ENCODE peak calls at places on chromosomes 3 and 15, in eight cellular contexts. W, P, Z, Q, H, X, N and J are unnamed samples.

GRCh38 chr3:134694445-134694844 is 43.6 kb upstream of the KY start:
- DNase-seq in W (no peak), N (no peak), H (no peak), Z (no peak), X (no peak), Q (no peak), P (no peak), J (no peak)

GRCh38 chr15:51907136-51907862 is 64.3 kb downstream of the LEO1 start:
- DNase-seq in W (no peak), X (peak), Q (peak), P (no peak), H (no peak), N (peak), Z (peak), J (no peak)

GRCh38 chr3:196537319-196537984 is 22.3 kb upstream of the SMCO1 start:
- DNase-seq in H (peak), P (peak), N (no peak), Z (peak), W (no peak), Q (no peak), X (peak), J (no peak)

GRCh38 chr3:118666-119065 is 77.9 kb upstream of the CHL1 start:
- DNase-seq in Q (no peak), N (no peak), P (no peak), X (no peak), W (no peak), H (no peak), Z (no peak), J (no peak)

GRCh38 chr15:72222433-72222832 is 8.6 kb downstream of the PKM start:
- DNase-seq in Z (peak), X (peak), Q (no peak), H (no peak), P (peak), N (no peak), W (no peak), J (no peak)

GRCh38 chr3:180594631-180595348 is 7.2 kb upstream of the TTC14 start:
- DNase-seq in W (no peak), Z (no peak), Q (no peak), P (no peak), X (no peak), H (peak), N (peak), J (no peak)

GRCh38 chr3:89314454-89314853 is 207.0 kb downstream of the EPHA3 start:
- DNase-seq in Z (no peak), N (no peak), H (peak), P (no peak), X (no peak), Q (no peak), W (no peak), J (no peak)

GRCh38 chr3:195865752-195866151 is 42.6 kb downstream of the TNK2 start:
- DNase-seq in X (no peak), Q (no peak), H (no peak), W (peak), Z (no peak), N (no peak), P (no peak), J (no peak)

GRCh38 chr15:74283366-74283765 is 47.2 kb downstream of the CCDC33 start:
- DNase-seq in Z (no peak), X (no peak), H (no peak), W (no peak), Q (no peak), P (no peak), N (no peak), J (no peak)

GRCh38 chr15:47439146-47439869 is 278.0 kb upstream of the SEMA6D start:
- DNase-seq in N (no peak), Z (no peak), H (no peak), W (no peak), P (no peak), X (no peak), Q (no peak), J (no peak)

GRCh38 chr15:74428970-74429783 is 4.6 kb downstream of the SEMA7A start:
- DNase-seq in X (no peak), P (no peak), W (peak), Z (no peak), H (no peak), Q (no peak), N (no peak), J (no peak)

GRCh38 chr15:45138814-45139765 is 9.3 kb downstream of the DUOX1 start:
- DNase-seq in Q (peak), X (no peak), H (no peak), P (peak), N (no peak), W (no peak), Z (no peak), J (no peak)

GRCh38 chr3:11434017-11434526 is 161.9 kb downstream of the ATG7 start:
- DNase-seq in Z (no peak), P (peak), X (peak), N (no peak), W (no peak), Q (peak), H (peak), J (no peak)

GRCh38 chr3:34676431-34676830 is 878.0 kb downstream of the PDCD6IP start:
- DNase-seq in N (peak), H (no peak), Z (no peak), Q (no peak), X (no peak), P (no peak), W (no peak), J (no peak)

GRCh38 chr15:31083394-31083790 is 18.1 kb downstream of the TRPM1 start:
- DNase-seq in N (no peak), H (no peak), Q (no peak), P (no peak), W (no peak), X (peak), Z (no peak), J (no peak)

GRCh38 chr3:147007736-147008245 is 398.6 kb downstream of the ZIC4 start:
- DNase-seq in Z (no peak), W (no peak), H (no peak), Q (no peak), X (no peak), P (no peak), N (no peak), J (no peak)

GRCh38 chr3:194369522-194370279 is at the start of gene LRRC15:
- DNase-seq in N (no peak), X (peak), P (peak), H (peak), W (peak), Z (peak), Q (no peak), J (no peak)

GRCh38 chr15:53962646-53963561 is 15.3 kb upstream of the UNC13C start:
- DNase-seq in Z (peak), Q (peak), W (peak), X (peak), N (no peak), P (peak), H (peak), J (no peak)

GRCh38 chr15:64152507-64153387 is 1.2 kb downstream of the SNX22 start:
- DNase-seq in Q (peak), N (no peak), H (no peak), X (peak), Z (no peak), W (no peak), P (no peak), J (no peak)

GRCh38 chr3:169931747-169932520 is 20.6 kb downstream of the SAMD7 start:
- DNase-seq in X (peak), Z (no peak), W (no peak), N (no peak), Q (no peak), H (no peak), P (no peak), J (no peak)

GRCh38 chr3:55574671-55575070 is 87.6 kb upstream of the WNT5A start:
- DNase-seq in W (no peak), N (no peak), Z (no peak), Q (no peak), P (no peak), H (no peak), X (no peak), J (no peak)

GRCh38 chr3:120057626-120058025 is 36.6 kb downstream of the GSK3B start:
- DNase-seq in P (no peak), W (no peak), N (no peak), X (no peak), Q (no peak), H (no peak), Z (no peak), J (no peak)

GRCh38 chr3:66488492-66488891 is 12.3 kb downstream of the LRIG1 start:
- DNase-seq in X (no peak), H (no peak), Z (no peak), P (no peak), Q (no peak), N (no peak), W (no peak), J (no peak)

GRCh38 chr3:38662544-38662943 is 13.1 kb upstream of the SCN5A start:
- DNase-seq in P (no peak), N (no peak), X (no peak), Z (peak), Q (no peak), W (no peak), H (peak), J (no peak)

DNA sequence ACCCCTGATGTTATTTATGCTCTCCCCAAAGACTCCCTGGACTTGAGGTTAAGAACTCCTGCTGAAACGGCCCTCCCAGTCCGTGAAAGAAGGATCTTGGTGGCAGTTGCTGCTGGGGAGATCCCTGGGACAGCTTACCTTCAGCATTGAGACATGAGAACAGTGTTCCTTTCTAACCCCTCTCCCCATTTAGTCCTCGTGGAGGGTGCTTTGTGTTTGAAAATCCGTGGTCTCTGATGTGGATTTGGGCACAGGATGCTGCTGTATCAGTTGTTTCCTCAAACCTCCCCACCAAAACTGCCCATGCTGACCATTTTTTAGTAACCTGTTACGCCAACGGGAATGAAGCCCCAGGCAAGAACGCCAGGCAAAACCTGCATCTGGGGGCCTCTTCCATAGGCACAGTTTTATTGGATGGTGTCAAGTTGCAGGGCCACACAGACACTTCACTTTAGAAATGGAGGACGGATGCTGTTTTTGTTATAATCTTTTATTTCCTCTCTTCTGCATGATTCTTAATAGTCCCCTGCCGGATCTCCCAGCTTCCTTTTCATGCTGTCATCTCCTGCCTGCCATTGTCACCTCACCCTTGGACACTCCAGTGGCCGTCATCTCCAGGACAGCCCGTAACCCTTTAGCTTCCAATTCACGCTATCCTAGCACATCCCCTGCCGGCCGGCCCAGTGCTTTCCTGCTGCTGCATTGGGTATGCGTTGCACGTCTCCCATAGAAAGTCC is 31.7 kb upstream of the CEMIP start:
- DNase-seq in H (no peak), Z (no peak), Q (no peak), N (no peak), P (no peak), X (no peak), W (no peak), J (no peak)
- H3K4me3 ChIP-seq in H (no peak), Z (no peak), Q (no peak), N (no peak), P (no peak), X (no peak), W (no peak), J (no peak)

GRCh38 chr3:36944641-36945270 is at the start of gene TRANK1:
- DNase-seq in H (peak), Z (no peak), Q (peak), X (peak), N (no peak), P (peak), W (peak), J (no peak)
- H3K4me3 ChIP-seq in H (peak), Z (peak), Q (peak), X (peak), N (peak), P (peak), W (peak), J (peak)

GRCh38 chr3:128624526-128625138 is 26.0 kb downstream of the RPN1 start:
- DNase-seq in W (no peak), Q (no peak), H (no peak), Z (no peak), N (no peak), P (no peak), X (no peak), J (no peak)

GRCh38 chr3:128621234-128621633 is 29.4 kb downstream of the RPN1 start:
- DNase-seq in N (no peak), Q (no peak), H (no peak), Z (no peak), P (no peak), X (no peak), W (no peak), J (no peak)

GRCh38 chr3:128623762-128624176 is 26.8 kb downstream of the RPN1 start:
- DNase-seq in N (no peak), W (no peak), H (peak), P (peak), Q (no peak), Z (no peak), X (no peak), J (no peak)

GRCh38 chr3:128621931-128622330 is 28.7 kb downstream of the RPN1 start:
- DNase-seq in N (no peak), P (no peak), X (no peak), Q (no peak), Z (no peak), W (no peak), H (no peak), J (no peak)

GRCh38 chr3:128625409-128625945 is 25.1 kb downstream of the RPN1 start:
- DNase-seq in Z (no peak), Q (no peak), N (no peak), P (no peak), X (no peak), W (no peak), H (no peak), J (no peak)
- H3K4me3 ChIP-seq in Z (no peak), Q (no peak), N (no peak), P (no peak), X (no peak), W (no peak), H (no peak), J (no peak)

GRCh38 chr3:98563661-98564281 is 29.6 kb downstream of the CPOX start:
- DNase-seq in Z (no peak), W (no peak), H (peak), N (peak), X (no peak), P (no peak), Q (no peak), J (no peak)
- H3K4me3 ChIP-seq in Z (peak), W (no peak), H (no peak), N (no peak), X (no peak), P (no peak), Q (no peak), J (no peak)

GRCh38 chr15:76843269-76843668 is 61.9 kb downstream of the SCAPER start:
- DNase-seq in Z (no peak), W (no peak), N (no peak), X (no peak), H (no peak), P (no peak), Q (no peak), J (no peak)

GRCh38 chr15:76839173-76839572 is 66.0 kb downstream of the SCAPER start:
- DNase-seq in Q (no peak), W (no peak), P (no peak), X (no peak), Z (no peak), N (no peak), H (no peak), J (no peak)

GRCh38 chr15:76840830-76841460 is 64.2 kb downstream of the SCAPER start:
- DNase-seq in X (no peak), N (peak), W (no peak), H (peak), Q (no peak), Z (no peak), P (no peak), J (no peak)

GRCh38 chr15:76844096-76844495 is 61.0 kb downstream of the SCAPER start:
- DNase-seq in Z (no peak), N (no peak), H (peak), P (no peak), W (no peak), X (no peak), Q (no peak), J (no peak)
- H3K4me3 ChIP-seq in Z (no peak), N (no peak), H (no peak), P (no peak), W (no peak), X (no peak), Q (no peak), J (no peak)